ENCODE peak calls at places on chromosomes 5 and 9, in five cellular contexts. One of them, this sample, is unnamed. For H3K27me3 and H3K4me1, the result is how much of the 10 kb centered on the place peaks cover.

GRCh38 chr9:70954126-70954525 is 167.3 kb downstream of the TRPM3 start:
- DNase-seq in PC-3: peak
- DNase-seq in prostate gland: no peak
- DNase-seq in IMR-90: peak
- DNase-seq in body of pancreas: no peak
- DNase-seq in this sample: no peak

GRCh38 chr5:133977858-133978257 is 9.4 kb upstream of the C5orf15 start:
- DNase-seq in PC-3: no peak
- DNase-seq in IMR-90: peak
- DNase-seq in body of pancreas: no peak
- DNase-seq in prostate gland: no peak
- DNase-seq in this sample: no peak

GRCh38 chr9:124128568-124128967 is 117.0 kb downstream of the LHX2 start:
- DNase-seq in PC-3: peak
- DNase-seq in IMR-90: no peak
- DNase-seq in prostate gland: no peak
- DNase-seq in body of pancreas: no peak
- DNase-seq in this sample: no peak

GRCh38 chr9:15158019-15158418 is 149.0 kb downstream of the TTC39B start:
- DNase-seq in body of pancreas: no peak
- DNase-seq in prostate gland: no peak
- DNase-seq in PC-3: peak
- DNase-seq in IMR-90: no peak
- DNase-seq in this sample: no peak

GRCh38 chr5:115472601-115473000 is 72.0 kb downstream of the FEM1C start:
- DNase-seq in IMR-90: no peak
- DNase-seq in body of pancreas: no peak
- DNase-seq in prostate gland: no peak
- DNase-seq in PC-3: no peak
- DNase-seq in this sample: no peak

GRCh38 chr5:133360693-133361479 is 251.5 kb downstream of the FSTL4 start:
- DNase-seq in prostate gland: no peak
- DNase-seq in body of pancreas: no peak
- DNase-seq in IMR-90: no peak
- DNase-seq in PC-3: no peak
- DNase-seq in this sample: no peak

GRCh38 chr5:56543431-56544385 is 271.6 kb upstream of the MAP3K1 start:
- DNase-seq in PC-3: peak
- DNase-seq in IMR-90: peak
- DNase-seq in body of pancreas: no peak
- DNase-seq in prostate gland: no peak
- DNase-seq in this sample: no peak

GRCh38 chr9:130824616-130825015 is 10.4 kb upstream of the ABL1 start:
- DNase-seq in body of pancreas: no peak
- DNase-seq in IMR-90: no peak
- DNase-seq in PC-3: no peak
- DNase-seq in prostate gland: no peak
- DNase-seq in this sample: no peak

GRCh38 chr9:124569942-124570341 is 62.7 kb upstream of the NR5A1 start:
- DNase-seq in prostate gland: no peak
- DNase-seq in PC-3: no peak
- DNase-seq in body of pancreas: no peak
- DNase-seq in IMR-90: no peak
- DNase-seq in this sample: no peak

GRCh38 chr9:122383992-122384461 is 13.2 kb downstream of the PTGS1 start:
- DNase-seq in body of pancreas: no peak
- DNase-seq in prostate gland: no peak
- DNase-seq in PC-3: peak
- DNase-seq in IMR-90: peak
- DNase-seq in this sample: no peak

GRCh38 chr5:149656576-149657182 is 73.4 kb upstream of the PPARGC1B start:
- DNase-seq in body of pancreas: peak
- DNase-seq in prostate gland: no peak
- DNase-seq in IMR-90: no peak
- DNase-seq in PC-3: peak
- DNase-seq in this sample: no peak

GRCh38 chr9:76153372-76153771 is 240.9 kb downstream of the RFK start:
- DNase-seq in IMR-90: no peak
- DNase-seq in prostate gland: no peak
- DNase-seq in PC-3: no peak
- DNase-seq in body of pancreas: no peak
- DNase-seq in this sample: no peak

GRCh38 chr5:78544531-78545200 is 103.9 kb downstream of the LHFPL2 start:
- DNase-seq in prostate gland: no peak
- DNase-seq in IMR-90: peak
- DNase-seq in body of pancreas: no peak
- DNase-seq in PC-3: no peak
- DNase-seq in this sample: no peak

GRCh38 chr5:142653321-142653720 is 32.6 kb downstream of the FGF1 start:
- DNase-seq in IMR-90: no peak
- DNase-seq in PC-3: no peak
- DNase-seq in body of pancreas: no peak
- DNase-seq in prostate gland: no peak
- DNase-seq in this sample: no peak

GRCh38 chr5:142655339-142656267 is 30.3 kb downstream of the FGF1 start:
- DNase-seq in IMR-90: peak
- DNase-seq in PC-3: peak
- DNase-seq in body of pancreas: peak
- DNase-seq in prostate gland: peak
- DNase-seq in this sample: peak

GRCh38 chr5:142657446-142657845 is 28.4 kb downstream of the FGF1 start:
- DNase-seq in prostate gland: no peak
- DNase-seq in PC-3: no peak
- DNase-seq in IMR-90: no peak
- DNase-seq in body of pancreas: no peak
- DNase-seq in this sample: no peak

GRCh38 chr5:142652563-142652962 is 33.3 kb downstream of the FGF1 start:
- DNase-seq in PC-3: no peak
- DNase-seq in prostate gland: no peak
- DNase-seq in body of pancreas: no peak
- DNase-seq in IMR-90: no peak
- DNase-seq in this sample: no peak

DNA sequence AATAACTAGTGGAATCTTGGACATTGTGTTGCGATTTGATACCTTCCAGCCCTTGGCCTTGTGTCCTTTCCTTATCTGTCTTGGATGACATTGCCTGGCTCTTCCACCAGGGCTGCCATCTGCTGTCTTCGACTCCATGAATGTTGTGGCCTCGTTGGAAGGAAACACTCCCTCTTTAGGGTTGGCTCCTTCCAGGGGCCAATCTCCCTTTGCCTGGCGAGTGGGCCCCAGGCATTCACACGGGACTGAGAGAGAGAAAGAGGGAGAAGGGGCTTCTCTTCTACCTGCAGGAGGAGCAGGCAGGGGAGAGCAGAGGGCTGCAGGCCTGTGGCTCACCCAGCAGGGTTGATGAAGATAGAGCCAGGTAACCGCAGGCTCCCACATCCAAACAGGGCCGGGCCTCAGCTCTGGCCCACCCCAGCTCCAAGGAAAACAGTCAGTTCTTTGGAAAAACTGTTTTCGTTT is 31.3 kb downstream of the FGF1 start:
- DNase-seq in PC-3: peak
- DNase-seq in prostate gland: no peak
- DNase-seq in IMR-90: no peak
- DNase-seq in body of pancreas: no peak
- DNase-seq in this sample: no peak
- H3K27me3 ChIP-seq in PC-3: under half
- H3K27me3 ChIP-seq in prostate gland: under half
- H3K27me3 ChIP-seq in IMR-90: under half
- H3K27me3 ChIP-seq in body of pancreas: under half
- H3K27me3 ChIP-seq in this sample: under half

GRCh38 chr5:158431369-158432029 is 572.6 kb upstream of the CLINT1 start:
- DNase-seq in body of pancreas: no peak
- DNase-seq in IMR-90: no peak
- DNase-seq in PC-3: no peak
- DNase-seq in prostate gland: no peak
- DNase-seq in this sample: no peak

GRCh38 chr5:158436271-158437065 is 577.5 kb upstream of the CLINT1 start:
- DNase-seq in prostate gland: no peak
- DNase-seq in PC-3: no peak
- DNase-seq in body of pancreas: no peak
- DNase-seq in IMR-90: no peak
- DNase-seq in this sample: no peak

GRCh38 chr5:158433634-158434033 is 574.7 kb upstream of the CLINT1 start:
- DNase-seq in PC-3: no peak
- DNase-seq in body of pancreas: no peak
- DNase-seq in prostate gland: no peak
- DNase-seq in IMR-90: no peak
- DNase-seq in this sample: no peak

GRCh38 chr5:158435161-158435616 is 576.2 kb upstream of the CLINT1 start:
- DNase-seq in IMR-90: no peak
- DNase-seq in prostate gland: no peak
- DNase-seq in body of pancreas: no peak
- DNase-seq in PC-3: no peak
- DNase-seq in this sample: no peak

DNA sequence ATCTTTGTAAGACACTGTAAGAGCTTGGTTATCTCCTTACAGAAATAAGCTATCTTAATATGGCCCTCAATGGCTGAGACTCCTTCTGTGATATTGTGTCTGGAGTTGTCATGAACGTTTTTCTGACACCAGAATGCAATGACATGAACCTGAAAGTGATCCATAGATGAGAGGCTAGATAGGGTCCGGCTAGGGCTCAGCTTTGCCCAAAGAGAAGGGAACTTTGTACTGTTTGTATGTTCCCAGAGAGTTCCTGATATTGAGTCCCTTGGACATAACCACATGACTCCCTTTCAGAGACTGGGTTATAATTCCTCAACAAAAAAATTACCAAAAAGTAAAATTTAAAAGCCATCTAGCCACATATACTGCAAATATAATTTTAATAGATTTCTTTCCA is 575.8 kb upstream of the CLINT1 start:
- DNase-seq in IMR-90: no peak
- DNase-seq in body of pancreas: no peak
- DNase-seq in PC-3: no peak
- DNase-seq in prostate gland: no peak
- DNase-seq in this sample: no peak
- H3K27ac ChIP-seq in IMR-90: no peak
- H3K27ac ChIP-seq in body of pancreas: no peak
- H3K27ac ChIP-seq in PC-3: no peak
- H3K27ac ChIP-seq in prostate gland: no peak
- H3K27ac ChIP-seq in this sample: no peak

GRCh38 chr5:180646289-180646962 is 3.0 kb downstream of the FLT4 start:
- DNase-seq in prostate gland: no peak
- DNase-seq in PC-3: no peak
- DNase-seq in IMR-90: no peak
- DNase-seq in body of pancreas: no peak
- DNase-seq in this sample: no peak

GRCh38 chr5:180644129-180644824 is 5.1 kb downstream of the FLT4 start:
- DNase-seq in IMR-90: no peak
- DNase-seq in body of pancreas: no peak
- DNase-seq in PC-3: no peak
- DNase-seq in prostate gland: no peak
- DNase-seq in this sample: no peak

GRCh38 chr5:180646963-180647305 is 2.5 kb downstream of the FLT4 start:
- DNase-seq in IMR-90: no peak
- DNase-seq in prostate gland: no peak
- DNase-seq in body of pancreas: no peak
- DNase-seq in PC-3: no peak
- DNase-seq in this sample: no peak

GRCh38 chr5:180644825-180645608 is 4.4 kb downstream of the FLT4 start:
- DNase-seq in body of pancreas: no peak
- DNase-seq in prostate gland: no peak
- DNase-seq in IMR-90: no peak
- DNase-seq in PC-3: no peak
- DNase-seq in this sample: no peak

DNA sequence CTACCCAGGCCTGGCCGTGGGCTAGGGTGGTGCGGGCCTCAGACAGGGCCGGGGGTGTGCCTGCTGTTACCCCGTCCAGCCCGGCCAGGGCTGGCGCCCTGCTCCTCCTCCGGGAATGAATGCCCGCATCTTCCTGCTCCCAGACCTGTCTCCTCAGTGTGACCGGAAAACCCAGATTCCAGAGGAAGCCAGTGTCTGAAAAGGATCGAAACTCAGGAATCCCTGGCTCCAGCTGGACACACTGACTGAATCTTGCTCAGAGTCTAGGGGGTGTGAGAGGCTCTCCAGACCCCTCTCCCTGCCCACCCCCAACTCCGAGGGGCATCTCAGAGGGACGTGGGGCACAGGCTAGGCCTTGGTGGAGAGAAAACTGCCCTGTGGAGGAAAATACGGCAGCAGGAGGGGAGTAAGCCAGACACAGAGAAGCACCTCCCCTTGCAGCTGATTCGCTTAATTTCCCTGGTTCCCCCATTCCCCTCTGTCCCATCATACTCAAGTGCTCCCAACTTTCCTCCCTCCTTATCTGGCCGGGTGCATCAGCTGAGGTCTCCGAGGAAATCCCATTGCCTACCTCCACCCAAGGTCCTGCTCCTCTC is 3.7 kb downstream of the FLT4 start:
- DNase-seq in PC-3: no peak
- DNase-seq in prostate gland: no peak
- DNase-seq in IMR-90: no peak
- DNase-seq in body of pancreas: no peak
- DNase-seq in this sample: no peak
- H3K4me1 ChIP-seq in PC-3: under half
- H3K4me1 ChIP-seq in prostate gland: under half
- H3K4me1 ChIP-seq in IMR-90: under half
- H3K4me1 ChIP-seq in body of pancreas: under half
- H3K4me1 ChIP-seq in this sample: under half

DNA sequence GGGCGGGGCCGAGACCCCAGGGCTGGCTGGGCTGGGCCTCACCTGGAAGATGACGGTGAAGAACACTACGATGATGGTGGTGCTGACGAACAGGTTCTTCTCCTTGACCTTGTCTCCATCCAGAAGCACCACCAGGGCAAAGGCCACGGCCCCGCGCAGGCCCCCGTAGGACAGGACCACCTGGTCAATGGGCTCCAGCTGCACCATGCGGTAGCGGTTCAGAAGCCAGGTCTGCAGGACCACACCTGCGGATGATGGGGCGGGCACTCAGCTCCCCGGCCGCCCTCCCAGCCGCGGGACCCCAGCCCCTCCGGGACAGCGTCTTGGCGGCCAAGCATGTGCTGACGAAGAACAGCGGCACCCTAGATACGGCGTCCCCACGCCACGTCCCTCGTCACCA is 39.5 kb downstream of the EXOC3 start:
- DNase-seq in IMR-90: no peak
- DNase-seq in body of pancreas: no peak
- DNase-seq in PC-3: no peak
- DNase-seq in prostate gland: no peak
- DNase-seq in this sample: no peak
- H3K27me3 ChIP-seq in IMR-90: under half
- H3K27me3 ChIP-seq in body of pancreas: under half
- H3K27me3 ChIP-seq in PC-3: under half
- H3K27me3 ChIP-seq in prostate gland: under half
- H3K27me3 ChIP-seq in this sample: under half

GRCh38 chr9:13082796-13083195 is 196.7 kb downstream of the MPDZ start:
- DNase-seq in body of pancreas: no peak
- DNase-seq in IMR-90: no peak
- DNase-seq in prostate gland: peak
- DNase-seq in PC-3: peak
- DNase-seq in this sample: no peak
- H3K27ac ChIP-seq in body of pancreas: no peak
- H3K27ac ChIP-seq in IMR-90: no peak
- H3K27ac ChIP-seq in prostate gland: peak
- H3K27ac ChIP-seq in PC-3: peak
- H3K27ac ChIP-seq in this sample: no peak

GRCh38 chr9:133715866-133716563 is 22.1 kb downstream of the SARDH start:
- DNase-seq in body of pancreas: no peak
- DNase-seq in PC-3: no peak
- DNase-seq in prostate gland: no peak
- DNase-seq in IMR-90: peak
- DNase-seq in this sample: no peak
- H3K4me1 ChIP-seq in body of pancreas: under half
- H3K4me1 ChIP-seq in PC-3: under half
- H3K4me1 ChIP-seq in prostate gland: under half
- H3K4me1 ChIP-seq in IMR-90: under half
- H3K4me1 ChIP-seq in this sample: under half